ENCODE peak calls at places on chromosome 3, in seven cellular contexts. Y is smooth muscle cell of the brain vasculature, A is HEK293T, E is GM10248, S is NAMALWA, B is fibroblast of mammary gland, R is A549. P is an unnamed sample.

GRCh38 chr3:30253832-30254231 is 352.6 kb upstream of the TGFBR2 start:
- DNase-seq in A (no peak), E (no peak), R (no peak), B (no peak), S (no peak), Y (no peak), P (no peak)

GRCh38 chr3:98788651-98789050 is 25.5 kb downstream of the ST3GAL6 start:
- DNase-seq in E (no peak), S (no peak), R (no peak), A (no peak), Y (no peak), B (no peak), P (no peak)

GRCh38 chr3:129657261-129658046 is 51.0 kb upstream of the PLXND1 start:
- DNase-seq in A (no peak), E (no peak), Y (no peak), R (no peak), S (no peak), B (peak), P (no peak)

GRCh38 chr3:52253314-52254260 is 8.0 kb downstream of the PPM1M start:
- DNase-seq in R (no peak), A (no peak), S (peak), Y (no peak), E (peak), B (no peak), P (no peak)

GRCh38 chr3:150921207-150921606 is 16.0 kb upstream of the MINDY4B start:
- DNase-seq in Y (no peak), B (no peak), A (no peak), R (no peak), E (no peak), S (no peak), P (no peak)

GRCh38 chr3:121064121-121064520 is 156.1 kb downstream of the STXBP5L start:
- DNase-seq in Y (no peak), R (no peak), E (no peak), S (no peak), A (no peak), B (no peak), P (no peak)

GRCh38 chr3:63661242-63661641 is 8.8 kb downstream of the SNTN start:
- DNase-seq in S (peak), R (no peak), B (peak), Y (no peak), A (no peak), E (no peak), P (no peak)

GRCh38 chr3:128945041-128945877 is 48.6 kb downstream of the CFAP92 start:
- DNase-seq in E (no peak), A (no peak), R (no peak), Y (no peak), B (no peak), S (no peak), P (no peak)

GRCh38 chr3:35639251-35640185 is at the start of gene ARPP21:
- DNase-seq in Y (no peak), R (peak), S (peak), B (peak), A (no peak), E (peak), P (no peak)

GRCh38 chr3:66395635-66396034 is 105.2 kb downstream of the LRIG1 start:
- DNase-seq in A (no peak), S (no peak), E (no peak), R (no peak), Y (no peak), B (no peak), P (no peak)

GRCh38 chr3:186411994-186412393 is 50.0 kb upstream of the DGKG start:
- DNase-seq in S (no peak), Y (no peak), B (peak), E (peak), R (no peak), A (no peak), P (no peak)

GRCh38 chr3:196694202-196694638 is 17.8 kb downstream of the CEP19 start:
- DNase-seq in B (peak), A (no peak), Y (no peak), E (peak), S (peak), R (peak), P (peak)

GRCh38 chr3:169453256-169454059 is 210.1 kb downstream of the MECOM start:
- DNase-seq in A (no peak), S (no peak), R (no peak), E (no peak), Y (no peak), B (no peak), P (no peak)

GRCh38 chr3:149584236-149584635 is 73.6 kb downstream of the WWTR1 start:
- DNase-seq in A (no peak), B (no peak), E (no peak), Y (no peak), S (no peak), R (no peak), P (no peak)

GRCh38 chr3:13040381-13041074 is 32.7 kb downstream of the IQSEC1 start:
- DNase-seq in Y (no peak), E (peak), S (peak), R (no peak), B (no peak), A (no peak), P (no peak)

GRCh38 chr3:106013971-106014370 is 145.2 kb upstream of the CBLB start:
- DNase-seq in Y (no peak), A (no peak), B (peak), S (no peak), E (no peak), R (no peak), P (peak)

GRCh38 chr3:100316656-100317069 is 17.9 kb upstream of the NIT2 start:
- DNase-seq in R (peak), S (peak), B (peak), A (peak), E (peak), Y (peak), P (peak)

GRCh38 chr3:172622916-172623700 is 87.8 kb downstream of the NCEH1 start:
- DNase-seq in Y (no peak), R (no peak), S (peak), A (peak), B (peak), E (peak), P (peak)

GRCh38 chr3:100047455-100048141 is 66.7 kb downstream of the FILIP1L start:
- DNase-seq in E (peak), R (peak), S (peak), Y (no peak), A (no peak), B (peak), P (no peak)

GRCh38 chr3:186775999-186776398 is 7.4 kb upstream of the EIF4A2 start:
- DNase-seq in E (no peak), A (no peak), S (no peak), Y (no peak), R (no peak), B (no peak), P (no peak)

GRCh38 chr3:138400651-138401070 is 33.8 kb upstream of the ESYT3 start:
- DNase-seq in A (no peak), B (no peak), R (no peak), Y (no peak), E (no peak), S (no peak), P (no peak)

GRCh38 chr3:184382326-184383032 is 2.6 kb downstream of the CHRD start:
- DNase-seq in B (no peak), E (no peak), R (no peak), S (no peak), Y (no peak), A (no peak), P (no peak)

GRCh38 chr3:194206375-194206774 is 70.4 kb downstream of the HES1 start:
- DNase-seq in A (no peak), B (peak), R (no peak), S (no peak), Y (no peak), E (no peak), P (no peak)

GRCh38 chr3:174403831-174404230 is 455.3 kb upstream of the NAALADL2 start:
- DNase-seq in E (no peak), A (no peak), R (no peak), S (no peak), B (no peak), Y (no peak), P (no peak)

GRCh38 chr3:23712656-23713559 is 92.8 kb upstream of the UBE2E1 start:
- DNase-seq in A (no peak), B (peak), S (no peak), R (no peak), Y (peak), E (no peak), P (peak)

GRCh38 chr3:38829404-38829803 is 13.4 kb upstream of the SCN10A start:
- DNase-seq in S (no peak), R (no peak), A (peak), B (peak), Y (peak), E (no peak), P (peak)

GRCh38 chr3:134704556-134704955 is 53.7 kb upstream of the KY start:
- DNase-seq in E (no peak), R (no peak), Y (no peak), A (no peak), S (no peak), B (no peak), P (no peak)

GRCh38 chr3:59856921-59857320 is 807.1 kb upstream of the CFAP20DC start:
- DNase-seq in B (no peak), S (no peak), R (no peak), E (no peak), Y (no peak), A (no peak), P (no peak)

GRCh38 chr3:127990051-127990450 is 62.2 kb upstream of the SEC61A1 start:
- DNase-seq in R (no peak), B (no peak), E (no peak), S (no peak), A (no peak), Y (no peak), P (no peak)

GRCh38 chr3:171574556-171575240 is 114.5 kb upstream of the TNIK start:
- DNase-seq in B (no peak), R (no peak), S (no peak), Y (no peak), A (no peak), E (no peak), P (no peak)

GRCh38 chr3:62798000-62798399 is 77.2 kb downstream of the CADPS start:
- DNase-seq in S (no peak), A (no peak), E (no peak), B (no peak), Y (no peak), R (no peak), P (no peak)

GRCh38 chr3:143596957-143597642 is 251.2 kb downstream of the SLC9A9 start:
- DNase-seq in E (no peak), Y (no peak), S (no peak), A (no peak), B (no peak), R (no peak), P (no peak)

GRCh38 chr3:30604091-30604490 is 2.3 kb upstream of the TGFBR2 start:
- DNase-seq in A (no peak), S (peak), B (no peak), Y (no peak), E (no peak), R (no peak), P (no peak)

GRCh38 chr3:23238578-23238977 is 35.5 kb downstream of the UBE2E2 start:
- DNase-seq in E (no peak), R (no peak), Y (no peak), B (no peak), S (no peak), A (no peak), P (no peak)

P was measured in AG08395.